ENCODE peak calls at places on chromosomes 6 and 20, in five cellular contexts. T is germinal center; L is NCI-H69; N is activated T-helper 2 cell treated with anti-CD3 and anti-CD28 coated beads, Interferon-gamma antibody, Interleukin-2, Interleukin-4, amounts not matched to agents 10 μg/mL and 5 μg/mL and 100 μg/mL, durations not matched to agents 14 hours and 24 hours and 36 hours; B is mesenteric fat pad. V is an unnamed sample.

GRCh38 chr6:114430534-114431124 is 87.8 kb upstream of the HS3ST5 start:
- DNase-seq in T (no peak), L (peak), N (no peak), B (no peak), V (no peak)

GRCh38 chr6:26196846-26197683 is 109.8 kb downstream of the HFE start:
- DNase-seq in T (peak), L (peak), N (peak), B (no peak), V (peak)

GRCh38 chr6:147834377-147834776 is 325.9 kb downstream of the SAMD5 start:
- DNase-seq in T (no peak), L (peak), N (no peak), B (no peak), V (no peak)

GRCh38 chr6:36334343-36334742 is 2.3 kb downstream of the BNIP5 start:
- DNase-seq in T (no peak), L (no peak), N (no peak), B (no peak), V (no peak)

GRCh38 chr6:87929843-87930288 is 117.8 kb upstream of the SPACA1 start:
- DNase-seq in T (peak), L (peak), N (peak), B (no peak), V (peak)

GRCh38 chr6:149213829-149214228 is 103.7 kb upstream of the TAB2 start:
- DNase-seq in T (no peak), L (no peak), N (no peak), B (no peak), V (no peak)

GRCh38 chr6:131914967-131915751 is 36.0 kb downstream of the CCN2 start:
- DNase-seq in T (peak), L (peak), N (peak), B (no peak), V (peak)

GRCh38 chr6:105094133-105094640 is 85.6 kb downstream of the POPDC3 start:
- DNase-seq in T (no peak), L (peak), N (no peak), B (no peak), V (no peak)

GRCh38 chr6:90219168-90219985 is 77.3 kb downstream of the BACH2 start:
- DNase-seq in T (no peak), L (peak), N (no peak), B (no peak), V (no peak)

GRCh38 chr6:42533794-42534193 is 30.0 kb upstream of the UBR2 start:
- DNase-seq in T (no peak), L (no peak), N (no peak), B (no peak), V (no peak)

GRCh38 chr20:48724891-48725588 is 102.8 kb downstream of the PREX1 start:
- DNase-seq in T (no peak), L (no peak), N (no peak), B (no peak), V (no peak)

GRCh38 chr20:48153523-48153922 is 368.2 kb upstream of the SULF2 start:
- DNase-seq in T (no peak), L (peak), N (no peak), B (no peak), V (no peak)

GRCh38 chr6:165514621-165515020 is 148.4 kb downstream of the PDE10A start:
- DNase-seq in T (no peak), L (no peak), N (no peak), B (no peak), V (no peak)

GRCh38 chr6:154613137-154613676 is 102.7 kb upstream of the CNKSR3 start:
- DNase-seq in T (no peak), L (peak), N (no peak), B (no peak), V (no peak)

GRCh38 chr6:169933251-169933821 is 181.9 kb downstream of the ERMARD start:
- DNase-seq in T (no peak), L (peak), N (no peak), B (no peak), V (no peak)

GRCh38 chr20:43022568-43022967 is 167.1 kb downstream of the PTPRT start:
- DNase-seq in T (no peak), L (no peak), N (no peak), B (no peak), V (no peak)

GRCh38 chr6:501891-502601 is 110.5 kb downstream of the IRF4 start:
- DNase-seq in T (peak), L (no peak), N (peak), B (no peak), V (no peak)

GRCh38 chr6:42503894-42504293 is 52.2 kb upstream of the TRERF1 start:
- DNase-seq in T (no peak), L (no peak), N (no peak), B (no peak), V (no peak)

GRCh38 chr6:90460067-90460466 is 126.8 kb downstream of the MAP3K7 start:
- DNase-seq in T (no peak), L (no peak), N (no peak), B (no peak), V (no peak)